ENCODE peak calls at places on chromosomes 5 and 9, in six cellular contexts. A is spleen, H is A549, G is GM13976, J is progenitor cell of endocrine pancreas, R is stomach. D is an unnamed sample.

GRCh38 chr5:65394078-65394477 is 87.6 kb downstream of the ADAMTS6 start:
- DNase-seq in A (peak; percentile 27), H (no peak), G (no peak), J (no peak), R (no peak), D (no peak)

GRCh38 chr9:129885018-129885669 is 49.9 kb downstream of the USP20 start:
- DNase-seq in A (peak; percentile 92), H (no peak), G (no peak), J (no peak), R (peak; percentile 54), D (no peak)

GRCh38 chr5:52502591-52502990 is 285.1 kb upstream of the ITGA1 start:
- DNase-seq in A (no peak), H (no peak), G (no peak), J (no peak), R (no peak), D (no peak)

GRCh38 chr5:56676091-56676768 is 139.1 kb upstream of the MAP3K1 start:
- DNase-seq in A (no peak), H (no peak), G (no peak), J (no peak), R (no peak), D (no peak)

GRCh38 chr5:174314261-174314660 is 268.8 kb downstream of the NSG2 start:
- DNase-seq in A (peak; percentile 59), H (no peak), G (no peak), J (no peak), R (no peak), D (no peak)

GRCh38 chr5:177330991-177331837 is 19.5 kb upstream of the MXD3 start:
- DNase-seq in A (peak; percentile 79), H (no peak), G (no peak), J (no peak), R (no peak), D (no peak)

GRCh38 chr5:126994485-126994884 is 35.9 kb downstream of the MARCHF3 start:
- DNase-seq in A (no peak), H (no peak), G (no peak), J (no peak), R (no peak), D (no peak)

GRCh38 chr5:178205749-178206047 is 1.4 kb downstream of the HNRNPAB start:
- DNase-seq in A (no peak), H (no peak), G (no peak), J (no peak), R (no peak), D (no peak)

GRCh38 chr5:89253931-89254330 is 370.9 kb upstream of the MEF2C start:
- DNase-seq in A (no peak), H (no peak), G (no peak), J (no peak), R (no peak), D (no peak)

GRCh38 chr9:126337690-126338426 is 11.2 kb downstream of the MVB12B start:
- DNase-seq in A (no peak), H (no peak), G (peak; percentile 8), J (no peak), R (no peak), D (no peak)

GRCh38 chr5:56512314-56512996 is 279.3 kb upstream of the ANKRD55 start:
- DNase-seq in A (no peak), H (no peak), G (no peak), J (no peak), R (no peak), D (no peak)

GRCh38 chr5:174571662-174572397 is 152.6 kb upstream of the MSX2 start:
- DNase-seq in A (no peak), H (peak; percentile 87), G (no peak), J (no peak), R (peak; percentile 49), D (peak; percentile 27)

GRCh38 chr9:71446081-71446480 is 322.2 kb downstream of the CEMIP2 start:
- DNase-seq in A (no peak), H (no peak), G (no peak), J (no peak), R (no peak), D (no peak)

GRCh38 chr9:90303653-90304052 is 339.0 kb downstream of the DIRAS2 start:
- DNase-seq in A (no peak), H (no peak), G (no peak), J (no peak), R (no peak), D (no peak)

GRCh38 chr9:74771262-74771585 is 116.5 kb downstream of the TRPM6 start:
- DNase-seq in A (no peak), H (no peak), G (no peak), J (no peak), R (no peak), D (no peak)

GRCh38 chr9:74773886-74774479 is 113.7 kb downstream of the TRPM6 start:
- DNase-seq in A (peak; percentile 86), H (peak; percentile 65), G (peak; percentile 58), J (peak; percentile 51), R (peak; percentile 86), D (peak; percentile 35)

GRCh38 chr9:74771672-74772071 is 116.0 kb downstream of the TRPM6 start:
- DNase-seq in A (no peak), H (no peak), G (no peak), J (no peak), R (no peak), D (no peak)

GRCh38 chr9:74772126-74772525 is 115.6 kb downstream of the TRPM6 start:
- DNase-seq in A (no peak), H (no peak), G (peak; percentile 36), J (no peak), R (no peak), D (no peak)

GRCh38 chr9:74770508-74771261 is 117.0 kb downstream of the TRPM6 start:
- DNase-seq in A (peak; percentile 77), H (peak; percentile 81), G (peak; percentile 47), J (peak; percentile 12), R (peak; percentile 35), D (no peak)
- TF ChIP-seq CTCF in A (no peak), H (peak; percentile 90), G (peak; percentile 57), J (peak; percentile 68), R (no peak), D (peak; percentile 61)

GRCh38 chr9:9352877-9353481 is 1259.8 kb downstream of the PTPRD start:
- DNase-seq in A (no peak), H (no peak), G (no peak), J (no peak), R (no peak), D (peak; percentile 38)
- TF ChIP-seq CTCF in A (no peak), H (peak; percentile 36), G (peak; percentile 37), J (peak; percentile 92), R (no peak), D (peak; percentile 80)

GRCh38 chr9:91680998-91681397 is 257.4 kb upstream of the NFIL3 start:
- DNase-seq in A (no peak), H (no peak), G (no peak), J (no peak), R (no peak), D (no peak)

GRCh38 chr9:91677822-91678221 is 254.2 kb upstream of the NFIL3 start:
- DNase-seq in A (no peak), H (no peak), G (no peak), J (no peak), R (no peak), D (no peak)

GRCh38 chr9:91681461-91682305 is 258.1 kb upstream of the NFIL3 start:
- DNase-seq in A (peak; percentile 92), H (peak; percentile 85), G (peak; percentile 88), J (peak; percentile 76), R (peak; percentile 82), D (peak; percentile 62)

GRCh38 chr9:91678807-91679206 is 255.2 kb upstream of the NFIL3 start:
- DNase-seq in A (no peak), H (no peak), G (no peak), J (no peak), R (no peak), D (no peak)

DNA sequence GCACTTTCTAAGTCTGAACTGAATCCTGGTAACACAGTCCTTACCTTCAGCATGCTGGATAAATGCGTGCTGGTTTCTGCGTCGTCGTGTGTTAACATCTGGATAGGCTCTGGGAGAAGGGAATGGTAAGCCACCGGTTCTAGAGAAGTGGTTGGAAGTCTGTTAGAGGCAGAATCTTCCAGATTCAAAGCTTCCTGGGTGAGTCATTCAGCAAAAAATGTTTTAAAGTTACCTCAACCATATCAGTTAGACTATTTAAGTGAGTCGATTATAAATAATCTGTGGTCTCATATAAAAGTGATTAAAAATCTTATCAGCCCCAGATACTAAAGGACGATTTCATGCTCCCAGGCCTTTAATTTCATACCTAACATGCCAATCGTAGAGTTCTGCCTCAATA is 256.5 kb upstream of the NFIL3 start:
- DNase-seq in A (no peak), H (no peak), G (no peak), J (no peak), R (no peak), D (no peak)
- TF ChIP-seq CTCF in A (no peak), H (no peak), G (no peak), J (no peak), R (no peak), D (no peak)

GRCh38 chr9:99096409-99096808 is 8.5 kb upstream of the TGFBR1 start:
- DNase-seq in A (no peak), H (no peak), G (no peak), J (no peak), R (no peak), D (no peak)
- TF ChIP-seq CTCF in A (no peak), H (no peak), G (no peak), J (no peak), R (no peak), D (no peak)

GRCh38 chr5:132420706-132421272 is 51.3 kb downstream of the SLC22A5 start:
- DNase-seq in A (peak; percentile 79), H (no peak), G (peak; percentile 59), J (no peak), R (no peak), D (no peak)

GRCh38 chr5:132418876-132419275 is 49.4 kb downstream of the SLC22A5 start:
- DNase-seq in A (no peak), H (no peak), G (no peak), J (no peak), R (no peak), D (no peak)

GRCh38 chr5:132421442-132421841 is 51.9 kb downstream of the SLC22A5 start:
- DNase-seq in A (no peak), H (no peak), G (no peak), J (no peak), R (no peak), D (no peak)

GRCh38 chr5:132417889-132418432 is 48.5 kb downstream of the SLC22A5 start:
- DNase-seq in A (peak; percentile 58), H (no peak), G (no peak), J (no peak), R (no peak), D (no peak)

DNA sequence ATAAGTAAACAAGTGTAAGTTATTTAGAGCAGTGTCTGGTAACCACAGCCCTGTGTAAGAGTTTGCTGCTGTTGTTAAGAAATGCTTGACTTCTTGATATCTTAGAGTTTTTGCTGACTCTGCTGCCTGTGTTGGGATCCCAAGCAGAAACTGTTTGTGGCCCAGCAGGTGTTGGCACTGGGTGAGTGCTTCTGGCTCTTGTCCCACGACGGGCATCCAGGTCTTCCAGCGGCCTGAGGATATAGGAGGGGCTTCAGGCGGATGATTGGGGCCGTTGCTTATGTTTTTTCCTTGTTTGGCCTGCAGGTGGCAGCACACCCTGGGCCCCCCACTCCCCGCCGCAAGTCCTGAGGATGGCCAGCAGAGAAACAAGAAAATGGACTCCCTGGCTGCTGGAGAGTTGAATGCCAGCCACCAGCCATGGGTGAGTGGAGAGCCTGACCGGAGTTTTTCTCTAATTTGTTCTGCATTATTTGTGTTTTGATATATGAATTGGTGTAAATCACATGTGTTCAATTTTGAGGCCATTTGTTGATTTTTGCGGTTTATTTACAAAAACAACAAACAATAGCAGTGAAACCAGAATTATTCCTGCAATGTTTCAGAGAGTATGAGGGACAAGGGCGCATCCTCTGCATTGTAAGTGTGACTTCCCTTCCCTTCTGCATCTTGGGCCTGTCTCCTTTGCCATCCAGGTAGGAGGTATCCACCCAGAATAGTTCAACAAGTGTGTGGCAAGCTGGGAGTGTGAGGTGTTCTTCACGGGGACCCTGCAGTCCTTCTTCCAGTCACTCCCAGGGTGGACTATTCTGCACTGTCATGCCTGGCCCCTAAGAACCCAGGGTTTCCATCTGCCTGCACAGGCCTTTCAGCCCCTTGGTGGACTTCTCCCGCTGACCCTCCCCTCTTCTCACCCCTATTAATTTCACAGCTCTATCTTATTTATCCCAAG is 50.3 kb downstream of the SLC22A5 start:
- DNase-seq in A (peak; percentile 91), H (peak; percentile 88), G (peak; percentile 70), J (peak; percentile 61), R (peak; percentile 67), D (peak; percentile 85)
- TF ChIP-seq CTCF in A (peak; percentile 78), H (peak; percentile 89), G (peak; percentile 85), J (peak; percentile 92), R (peak; percentile 88), D (peak; percentile 86)